ENCODE peak calls at places on chromosomes 5 and 9, in five cellular contexts. Z is ELR; S is AG09319; P is DMS 273 treated with DMSO at 0.1 percent for 48 hours; F is stimulated activated CD4-positive, alpha-beta T cell treated with anti-CD3 and anti-CD28 coated beads, Interleukin-4, amount 100 ng/mL, for 4 hours. R is an unnamed sample.

GRCh38 chr5:159780246-159780645 is 136.0 kb upstream of the ADRA1B start:
- DNase-seq in Z (no peak), S (no peak), P (no peak), F (no peak), R (no peak)

GRCh38 chr9:12448246-12448645 is 244.9 kb upstream of the TYRP1 start:
- DNase-seq in Z (no peak), S (no peak), P (no peak), F (no peak), R (no peak)

GRCh38 chr5:134184155-134185135 is 7.7 kb upstream of the SKP1 start:
- DNase-seq in Z (peak), S (peak), P (peak), F (peak), R (peak)

GRCh38 chr5:93579561-93580386 is 1.2 kb downstream of the NR2F1-AS1 start:
- DNase-seq in Z (peak), S (no peak), P (peak), F (no peak), R (no peak)

GRCh38 chr9:32430720-32431119 is 46.3 kb downstream of the ACO1 start:
- DNase-seq in Z (peak), S (peak), P (no peak), F (no peak), R (no peak)

GRCh38 chr5:113381015-113381326 is 53.8 kb downstream of the TSSK1B start:
- DNase-seq in Z (no peak), S (no peak), P (no peak), F (no peak), R (no peak)

GRCh38 chr5:122093861-122094650 is 16.0 kb upstream of the LOX start:
- DNase-seq in Z (peak), S (no peak), P (no peak), F (no peak), R (no peak)

GRCh38 chr5:43066231-43066798 is 26.2 kb upstream of the ANXA2R start:
- DNase-seq in Z (peak), S (peak), P (peak), F (peak), R (no peak)

GRCh38 chr9:107260437-107261081 is 22.5 kb upstream of the RAD23B start:
- DNase-seq in Z (peak), S (no peak), P (no peak), F (no peak), R (no peak)

GRCh38 chr9:94714494-94714893 is 12.0 kb upstream of the AOPEP start:
- DNase-seq in Z (no peak), S (no peak), P (no peak), F (no peak), R (no peak)

GRCh38 chr5:121967187-121967586 is 5.4 kb downstream of the SRFBP1 start:
- DNase-seq in Z (peak), S (no peak), P (no peak), F (no peak), R (no peak)

GRCh38 chr5:107542428-107542827 is 128.3 kb downstream of the EFNA5 start:
- DNase-seq in Z (peak), S (peak), P (peak), F (no peak), R (peak)

GRCh38 chr9:89745601-89746376 is 141.0 kb downstream of the GADD45G start:
- DNase-seq in Z (no peak), S (no peak), P (no peak), F (no peak), R (no peak)

GRCh38 chr9:89814340-89815040 is 209.7 kb downstream of the GADD45G start:
- DNase-seq in Z (no peak), S (no peak), P (no peak), F (no peak), R (no peak)

GRCh38 chr5:151686673-151687378 is at the start of gene SPARC:
- DNase-seq in Z (peak), S (peak), P (peak), F (no peak), R (peak)

GRCh38 chr5:72852356-72852755 is 35.9 kb downstream of the TNPO1 start:
- DNase-seq in Z (no peak), S (no peak), P (no peak), F (no peak), R (no peak)

GRCh38 chr5:125199968-125200841 is 453.8 kb upstream of the ZNF608 start:
- DNase-seq in Z (peak), S (no peak), P (peak), F (no peak), R (no peak)

GRCh38 chr9:124032247-124032646 is 20.7 kb downstream of the LHX2 start:
- DNase-seq in Z (no peak), S (no peak), P (no peak), F (no peak), R (no peak)

GRCh38 chr9:100285080-100285479 is 67.7 kb downstream of the TEX10 start:
- DNase-seq in Z (no peak), S (no peak), P (no peak), F (no peak), R (no peak)